ENCODE peak calls at places on chromosomes 11 and 22, in five cellular contexts. One of them, this sample, is unnamed.
A peak's percentile ranks its signal among the peaks of the same experiment; 100 is the strongest.

GRCh38 chr22:42719133-42719532 is 1.5 kb downstream of the A4GALT start:
- DNase-seq in EL: peak; percentile 19
- DNase-seq in adrenal gland: no peak
- DNase-seq in dorsolateral prefrontal cortex: no peak
- DNase-seq in AG09309: no peak
- DNase-seq in this sample: no peak

GRCh38 chr22:40202225-40202944 is 24.7 kb downstream of the TNRC6B start:
- DNase-seq in AG09309: no peak
- DNase-seq in adrenal gland: no peak
- DNase-seq in EL: no peak
- DNase-seq in dorsolateral prefrontal cortex: no peak
- DNase-seq in this sample: no peak

GRCh38 chr11:117877120-117877784 is 794 bp upstream of the FXYD6 start:
- DNase-seq in adrenal gland: peak; percentile 27
- DNase-seq in EL: no peak
- DNase-seq in dorsolateral prefrontal cortex: no peak
- DNase-seq in AG09309: no peak
- DNase-seq in this sample: no peak

GRCh38 chr11:127055240-127055639 is 54.7 kb upstream of the KIRREL3 start:
- DNase-seq in dorsolateral prefrontal cortex: no peak
- DNase-seq in adrenal gland: no peak
- DNase-seq in AG09309: no peak
- DNase-seq in EL: no peak
- DNase-seq in this sample: no peak

GRCh38 chr11:130431337-130431773 is 2.9 kb upstream of the ADAMTS8 start:
- DNase-seq in AG09309: no peak
- DNase-seq in dorsolateral prefrontal cortex: peak; percentile 77
- DNase-seq in EL: peak; percentile 61
- DNase-seq in adrenal gland: peak; percentile 84
- DNase-seq in this sample: no peak

GRCh38 chr11:72594493-72595291 is 79.5 kb downstream of the PDE2A start:
- DNase-seq in EL: no peak
- DNase-seq in AG09309: no peak
- DNase-seq in dorsolateral prefrontal cortex: no peak
- DNase-seq in adrenal gland: no peak
- DNase-seq in this sample: no peak

GRCh38 chr22:24230911-24231656 is 13.8 kb downstream of the GGT5 start:
- DNase-seq in adrenal gland: peak; percentile 61
- DNase-seq in dorsolateral prefrontal cortex: no peak
- DNase-seq in EL: no peak
- DNase-seq in AG09309: no peak
- DNase-seq in this sample: no peak

GRCh38 chr11:2553886-2554285 is 109.1 kb downstream of the KCNQ1 start:
- DNase-seq in EL: no peak
- DNase-seq in adrenal gland: no peak
- DNase-seq in dorsolateral prefrontal cortex: no peak
- DNase-seq in AG09309: no peak
- DNase-seq in this sample: no peak

GRCh38 chr11:61510980-61511373 is 2.4 kb downstream of the LRRC10B start:
- DNase-seq in EL: no peak
- DNase-seq in dorsolateral prefrontal cortex: no peak
- DNase-seq in adrenal gland: no peak
- DNase-seq in AG09309: no peak
- DNase-seq in this sample: no peak

GRCh38 chr11:70158201-70158600 is 44.9 kb upstream of the FADD start:
- DNase-seq in AG09309: no peak
- DNase-seq in adrenal gland: no peak
- DNase-seq in dorsolateral prefrontal cortex: no peak
- DNase-seq in EL: no peak
- DNase-seq in this sample: no peak

GRCh38 chr22:23070418-23071162 is at the start of gene GNAZ:
- DNase-seq in adrenal gland: no peak
- DNase-seq in dorsolateral prefrontal cortex: peak; percentile 23
- DNase-seq in EL: peak; percentile 41
- DNase-seq in AG09309: no peak
- DNase-seq in this sample: no peak

GRCh38 chr22:37121887-37122591 is 12.5 kb upstream of the TMPRSS6 start:
- DNase-seq in dorsolateral prefrontal cortex: no peak
- DNase-seq in EL: peak; percentile 71
- DNase-seq in AG09309: no peak
- DNase-seq in adrenal gland: peak; percentile 24
- DNase-seq in this sample: no peak

GRCh38 chr22:44550666-44551491 is 52.8 kb upstream of the RTL6 start:
- DNase-seq in adrenal gland: peak; percentile 44
- DNase-seq in AG09309: peak; percentile 94
- DNase-seq in dorsolateral prefrontal cortex: no peak
- DNase-seq in EL: peak; percentile 92
- DNase-seq in this sample: peak; percentile 37

GRCh38 chr22:47710135-47710534 is 947.7 kb downstream of the TBC1D22A start:
- DNase-seq in EL: no peak
- DNase-seq in adrenal gland: no peak
- DNase-seq in AG09309: no peak
- DNase-seq in dorsolateral prefrontal cortex: no peak
- DNase-seq in this sample: no peak

GRCh38 chr11:88538088-88538487 is 200.6 kb upstream of the CTSC start:
- DNase-seq in AG09309: peak; percentile 41
- DNase-seq in dorsolateral prefrontal cortex: no peak
- DNase-seq in adrenal gland: no peak
- DNase-seq in EL: peak; percentile 63
- DNase-seq in this sample: no peak

GRCh38 chr22:29166180-29166579 is 39.5 kb upstream of the EMID1 start:
- DNase-seq in AG09309: no peak
- DNase-seq in EL: no peak
- DNase-seq in dorsolateral prefrontal cortex: no peak
- DNase-seq in adrenal gland: no peak
- DNase-seq in this sample: no peak

GRCh38 chr22:40051322-40051721 is 56.6 kb downstream of the FAM83F start:
- DNase-seq in dorsolateral prefrontal cortex: no peak
- DNase-seq in adrenal gland: no peak
- DNase-seq in EL: no peak
- DNase-seq in AG09309: no peak
- DNase-seq in this sample: no peak

GRCh38 chr11:15613231-15613630 is 498.5 kb downstream of the INSC start:
- DNase-seq in AG09309: no peak
- DNase-seq in dorsolateral prefrontal cortex: no peak
- DNase-seq in EL: peak; percentile 23
- DNase-seq in adrenal gland: no peak
- DNase-seq in this sample: no peak

GRCh38 chr11:41983458-41983857 is 524.0 kb upstream of the LRRC4C start:
- DNase-seq in dorsolateral prefrontal cortex: no peak
- DNase-seq in EL: no peak
- DNase-seq in adrenal gland: no peak
- DNase-seq in AG09309: no peak
- DNase-seq in this sample: no peak

GRCh38 chr11:125402436-125402835 is 93.6 kb downstream of the FEZ1 start:
- DNase-seq in dorsolateral prefrontal cortex: no peak
- DNase-seq in EL: peak; percentile 67
- DNase-seq in adrenal gland: peak; percentile 42
- DNase-seq in AG09309: peak; percentile 17
- DNase-seq in this sample: no peak

GRCh38 chr11:86742436-86742805 is 57.9 kb upstream of the PRSS23 start:
- DNase-seq in EL: no peak
- DNase-seq in AG09309: no peak
- DNase-seq in dorsolateral prefrontal cortex: no peak
- DNase-seq in adrenal gland: no peak
- DNase-seq in this sample: no peak

GRCh38 chr11:128052912-128053641 is 534.3 kb downstream of the ETS1 start:
- DNase-seq in dorsolateral prefrontal cortex: no peak
- DNase-seq in adrenal gland: no peak
- DNase-seq in EL: peak; percentile 86
- DNase-seq in AG09309: peak; percentile 51
- DNase-seq in this sample: peak; percentile 77

GRCh38 chr11:73140213-73141030 is 1.7 kb downstream of the FCHSD2 start:
- DNase-seq in AG09309: no peak
- DNase-seq in dorsolateral prefrontal cortex: peak; percentile 30
- DNase-seq in EL: peak; percentile 54
- DNase-seq in adrenal gland: peak; percentile 57
- DNase-seq in this sample: no peak

GRCh38 chr22:25700996-25701815 is 40.8 kb upstream of the MYO18B start:
- DNase-seq in dorsolateral prefrontal cortex: no peak
- DNase-seq in AG09309: peak; percentile 49
- DNase-seq in adrenal gland: no peak
- DNase-seq in EL: no peak
- DNase-seq in this sample: no peak

GRCh38 chr22:38007330-38007902 is 23.1 kb upstream of the SOX10 start:
- DNase-seq in EL: no peak
- DNase-seq in AG09309: no peak
- DNase-seq in dorsolateral prefrontal cortex: no peak
- DNase-seq in adrenal gland: no peak
- DNase-seq in this sample: no peak

GRCh38 chr22:16695261-16695660 is 102.7 kb upstream of the CCT8L2 start:
- DNase-seq in dorsolateral prefrontal cortex: no peak
- DNase-seq in adrenal gland: no peak
- DNase-seq in EL: no peak
- DNase-seq in AG09309: no peak
- DNase-seq in this sample: no peak

GRCh38 chr11:118343981-118344521 is at the start of gene CD3G:
- DNase-seq in EL: no peak
- DNase-seq in AG09309: no peak
- DNase-seq in adrenal gland: no peak
- DNase-seq in dorsolateral prefrontal cortex: no peak
- DNase-seq in this sample: no peak

This sample was measured in AG04449.